ENCODE peak calls at places on chromosomes 2 and 18, in five cellular contexts. B is midbrain, S is mesendoderm, Q is MCF 10A, F is posterior vena cava. K is an unnamed sample.

GRCh38 chr2:98126061-98126460 is 39.1 kb downstream of the VWA3B start:
- DNase-seq in B (no peak), S (no peak), Q (no peak), F (no peak), K (no peak)

GRCh38 chr2:73984922-73985317 is 210 bp downstream of the TET3 start:
- DNase-seq in B (no peak), S (no peak), Q (no peak), F (no peak), K (no peak)

GRCh38 chr2:212709287-212709686 is 170.7 kb upstream of the ERBB4 start:
- DNase-seq in B (no peak), S (no peak), Q (no peak), F (no peak), K (no peak)

GRCh38 chr2:18046558-18046957 is 168.1 kb downstream of the KCNS3 start:
- DNase-seq in B (no peak), S (no peak), Q (peak), F (no peak), K (no peak)

GRCh38 chr2:148716378-148716777 is 71.8 kb downstream of the EPC2 start:
- DNase-seq in B (no peak), S (no peak), Q (no peak), F (no peak), K (no peak)

GRCh38 chr2:72914226-72915075 is 2.9 kb upstream of the EMX1 start:
- DNase-seq in B (no peak), S (peak), Q (no peak), F (no peak), K (peak)

GRCh38 chr2:105865222-105865913 is 120.7 kb downstream of the NCK2 start:
- DNase-seq in B (no peak), S (no peak), Q (peak), F (no peak), K (no peak)

GRCh38 chr2:96537734-96538486 is 1.4 kb downstream of the ARID5A start:
- DNase-seq in B (no peak), S (peak), Q (no peak), F (peak), K (no peak)

GRCh38 chr2:37920570-37920969 is 4.5 kb upstream of the RMDN2 start:
- DNase-seq in B (no peak), S (no peak), Q (peak), F (no peak), K (no peak)

GRCh38 chr2:2038746-2039530 is 292.1 kb downstream of the MYT1L start:
- DNase-seq in B (no peak), S (no peak), Q (no peak), F (no peak), K (no peak)

GRCh38 chr2:12196495-12196894 is 450.1 kb downstream of the LPIN1 start:
- DNase-seq in B (no peak), S (no peak), Q (no peak), F (no peak), K (no peak)

GRCh38 chr2:119023534-119023933 is 81.5 kb downstream of the MARCO start:
- DNase-seq in B (no peak), S (no peak), Q (no peak), F (no peak), K (no peak)

GRCh38 chr18:13501896-13502295 is 224.5 kb downstream of the FAM210A start:
- DNase-seq in B (no peak), S (no peak), Q (no peak), F (no peak), K (peak)

K was measured in ELF-1.